ENCODE peak calls at places on chromosomes 7 and 10, in seven cellular contexts. C, T, K, N, G, W and X are unnamed samples.

GRCh38 chr10:31977440-31978157 is 49.0 kb upstream of the ARHGAP12 start:
- DNase-seq in C (peak; percentile 62), T (no peak), K (no peak), N (peak; percentile 85), G (no peak), W (peak; percentile 64), X (no peak)

GRCh38 chr10:91022390-91022789 is 101.5 kb upstream of the ANKRD1 start:
- DNase-seq in C (no peak), T (no peak), K (no peak), N (no peak), G (peak; percentile 48), W (no peak), X (no peak)

GRCh38 chr7:99848420-99849216 is 20.8 kb downstream of the CYP3A43 start:
- DNase-seq in C (no peak), T (no peak), K (no peak), N (no peak), G (no peak), W (no peak), X (no peak)

GRCh38 chr7:41116817-41117216 is 586.1 kb downstream of the INHBA start:
- DNase-seq in C (no peak), T (no peak), K (no peak), N (no peak), G (no peak), W (peak; percentile 61), X (no peak)

GRCh38 chr10:131840788-131841118 is 60.1 kb upstream of the PPP2R2D start:
- DNase-seq in C (no peak), T (peak; percentile 10), K (no peak), N (no peak), G (no peak), W (no peak), X (peak; percentile 47)

GRCh38 chr10:104327745-104328635 is 10.3 kb downstream of the ITPRIP start:
- DNase-seq in C (peak; percentile 85), T (no peak), K (no peak), N (peak; percentile 89), G (no peak), W (peak; percentile 90), X (peak; percentile 69)

GRCh38 chr7:133230591-133231194 is 22.2 kb upstream of the EXOC4 start:
- DNase-seq in C (peak; percentile 38), T (peak; percentile 26), K (peak; percentile 39), N (peak; percentile 56), G (peak; percentile 66), W (peak; percentile 16), X (no peak)

GRCh38 chr10:123375738-123376137 is 221.5 kb downstream of the BUB3 start:
- DNase-seq in C (no peak), T (no peak), K (no peak), N (no peak), G (no peak), W (no peak), X (no peak)

GRCh38 chr10:97915346-97915745 is 65.7 kb downstream of the GOLGA7B start:
- DNase-seq in C (no peak), T (no peak), K (no peak), N (no peak), G (no peak), W (no peak), X (no peak)

GRCh38 chr10:43861966-43862751 is 213.5 kb upstream of the ZNF32 start:
- DNase-seq in C (no peak), T (no peak), K (no peak), N (peak; percentile 96), G (no peak), W (peak; percentile 98), X (peak; percentile 81)

GRCh38 chr10:93751832-93752231 is 5.9 kb upstream of the LGI1 start:
- DNase-seq in C (peak; percentile 17), T (no peak), K (peak; percentile 34), N (peak; percentile 16), G (peak; percentile 43), W (peak; percentile 23), X (no peak)

GRCh38 chr10:89869180-89869579 is 167.8 kb downstream of the KIF20B start:
- DNase-seq in C (no peak), T (no peak), K (no peak), N (no peak), G (no peak), W (peak; percentile 19), X (no peak)

GRCh38 chr7:153886506-153887391 is 165.4 kb upstream of the DPP6 start:
- DNase-seq in C (no peak), T (no peak), K (no peak), N (no peak), G (peak; percentile 23), W (no peak), X (no peak)

GRCh38 chr10:4315529-4315928 is 510.5 kb upstream of the AKR1E2 start:
- DNase-seq in C (no peak), T (no peak), K (no peak), N (peak; percentile 65), G (no peak), W (peak; percentile 72), X (peak; percentile 71)

GRCh38 chr7:77447616-77448015 is 31.5 kb upstream of the GSAP start:
- DNase-seq in C (no peak), T (no peak), K (no peak), N (no peak), G (no peak), W (no peak), X (no peak)

GRCh38 chr10:96130326-96130758 is 245 bp downstream of the ZNF518A start:
- DNase-seq in C (no peak), T (peak; percentile 62), K (no peak), N (peak; percentile 72), G (peak; percentile 89), W (peak; percentile 85), X (no peak)

GRCh38 chr7:1854521-1855395 is 184.7 kb downstream of the ELFN1 start:
- DNase-seq in C (no peak), T (no peak), K (no peak), N (no peak), G (no peak), W (no peak), X (no peak)

GRCh38 chr10:29692121-29692539 is 57.4 kb upstream of the SVIL start:
- DNase-seq in C (peak; percentile 45), T (peak; percentile 33), K (no peak), N (peak; percentile 35), G (peak; percentile 19), W (peak; percentile 64), X (no peak)

GRCh38 chr10:64396105-64396504 is 874.9 kb downstream of the REEP3 start:
- DNase-seq in C (peak; percentile 51), T (no peak), K (no peak), N (peak; percentile 55), G (no peak), W (peak; percentile 77), X (no peak)

GRCh38 chr10:82251222-82251977 is 376.4 kb downstream of the NRG3 start:
- DNase-seq in C (no peak), T (no peak), K (no peak), N (no peak), G (no peak), W (no peak), X (no peak)

DNA sequence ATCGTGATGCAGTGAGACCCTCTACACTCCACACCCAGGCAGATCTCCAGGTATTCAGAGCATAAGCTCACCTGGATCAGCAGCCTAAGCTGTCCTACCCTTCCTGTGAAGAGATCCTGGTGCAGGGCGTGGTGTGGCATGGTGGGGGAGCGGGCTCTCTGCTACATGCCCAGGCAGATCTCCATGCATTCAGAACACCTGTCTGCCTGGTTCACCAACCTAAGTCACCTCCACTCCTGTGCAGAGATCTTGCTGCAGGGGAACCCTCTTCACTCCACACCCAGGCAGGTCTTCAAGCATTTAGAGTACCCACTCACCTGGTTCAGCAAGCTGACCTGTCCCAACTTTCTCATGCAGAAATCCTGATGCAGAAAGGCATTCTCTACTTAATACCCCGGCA is 394.4 kb upstream of the SEMA3A start:
- DNase-seq in C (no peak), T (no peak), K (no peak), N (no peak), G (no peak), W (no peak), X (no peak)
- H3K27ac ChIP-seq in C (no peak overlapping the region), T (no peak overlapping the region), K (no peak overlapping the region), N (no peak overlapping the region), G (no peak overlapping the region), W (no peak overlapping the region), X (no peak overlapping the region)

GRCh38 chr10:125140151-125140550 is 20.2 kb downstream of the CTBP2 start:
- DNase-seq in C (no peak), T (no peak), K (no peak), N (no peak), G (no peak), W (no peak), X (no peak)
- H3K4me1 ChIP-seq in C (peaks cover 4% of the 10 kb centered on the region), T (peaks cover 75% of the 10 kb centered on the region), K (peaks cover 34% of the 10 kb centered on the region), N (peaks cover 9% of the 10 kb centered on the region), G (peaks cover 43% of the 10 kb centered on the region), W (peaks cover 6% of the 10 kb centered on the region), X (peaks cover 49% of the 10 kb centered on the region)

GRCh38 chr7:151075978-151076426 is 4.6 kb downstream of the FASTK start:
- DNase-seq in C (no peak), T (no peak), K (no peak), N (no peak), G (no peak), W (no peak), X (no peak)

GRCh38 chr7:151079199-151079910 is 1.3 kb downstream of the FASTK start:
- DNase-seq in C (no peak), T (no peak), K (no peak), N (no peak), G (no peak), W (no peak), X (peak; percentile 61)

GRCh38 chr7:151076863-151077704 is 3.5 kb downstream of the FASTK start:
- DNase-seq in C (no peak), T (no peak), K (no peak), N (no peak), G (no peak), W (no peak), X (no peak)

GRCh38 chr7:151078233-151079040 is 2.2 kb downstream of the FASTK start:
- DNase-seq in C (no peak), T (no peak), K (no peak), N (no peak), G (no peak), W (no peak), X (no peak)

DNA sequence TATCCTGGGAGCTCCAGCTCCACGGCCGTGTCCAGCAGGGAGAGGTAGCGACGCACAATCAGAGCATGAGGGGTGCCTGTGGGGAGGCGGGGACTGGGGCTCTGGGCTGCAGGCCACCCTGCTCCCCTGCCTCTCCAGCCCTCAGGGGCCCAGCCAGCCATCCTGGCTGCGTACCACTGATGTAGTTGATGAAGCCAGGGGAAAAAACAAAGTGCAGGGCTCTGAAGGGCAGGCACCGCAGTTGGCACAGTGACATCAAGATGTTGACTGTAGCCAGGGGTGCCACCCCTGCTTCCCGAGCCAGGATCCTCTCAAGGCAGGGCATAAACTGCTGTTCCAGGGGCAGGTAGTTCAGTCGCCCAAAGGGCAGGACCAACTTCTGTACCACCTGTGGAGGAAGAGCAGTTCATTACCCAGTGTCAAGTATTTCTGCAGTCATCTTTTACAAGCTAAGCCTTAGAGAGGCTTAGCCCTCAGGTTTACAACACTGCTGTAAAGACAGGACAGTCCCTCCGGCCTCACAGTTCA is 2.8 kb downstream of the FASTK start:
- DNase-seq in C (no peak), T (no peak), K (no peak), N (no peak), G (no peak), W (no peak), X (no peak)
- H3K27ac ChIP-seq in C (no peak overlapping the region), T (no peak overlapping the region), K (peak overlapping the region; percentile 94), N (no peak overlapping the region), G (peak overlapping the region; percentile 62), W (no peak overlapping the region), X (no peak overlapping the region)

DNA sequence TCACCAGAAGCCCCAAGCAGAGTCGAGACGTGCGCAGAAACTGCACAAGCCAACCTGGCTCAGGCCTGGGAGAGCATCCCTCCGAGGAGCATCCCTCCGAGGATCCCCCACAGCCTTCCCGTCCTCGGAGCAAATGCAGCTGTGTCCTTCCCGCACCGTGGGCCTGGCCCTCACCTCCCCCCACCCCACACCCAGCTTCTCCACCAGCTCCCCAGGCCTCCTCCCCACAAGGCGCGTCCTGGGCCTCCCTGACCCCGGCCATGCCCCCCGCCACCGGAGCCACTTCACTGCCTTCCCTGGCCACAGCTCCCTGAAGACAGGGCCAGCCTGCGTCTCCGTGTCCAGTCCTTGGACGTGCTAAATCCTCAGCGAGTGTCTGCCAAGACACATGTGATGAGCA is 60.6 kb downstream of the PTPRN2 start:
- DNase-seq in C (no peak), T (no peak), K (no peak), N (no peak), G (no peak), W (no peak), X (no peak)
- H3K4me1 ChIP-seq in C (peaks cover 3% of the 10 kb centered on the region), T (no peaks in the 10 kb centered on the region), K (no peaks in the 10 kb centered on the region), N (no peaks in the 10 kb centered on the region), G (no peaks in the 10 kb centered on the region), W (no peaks in the 10 kb centered on the region), X (no peaks in the 10 kb centered on the region)